ENCODE peak calls at places on chromosome 16, in seven cellular contexts. One of them, this sample, is unnamed.

GRCh38 chr16:27776556-27776955 is 226.6 kb downstream of the KATNIP start:
- DNase-seq in transverse colon: no peak
- DNase-seq in HCT116: no peak
- DNase-seq in GM23338: no peak
- DNase-seq in H1: no peak
- DNase-seq in breast epithelium: no peak
- DNase-seq in sigmoid colon: no peak
- DNase-seq in this sample: no peak

GRCh38 chr16:80058236-80058635 is 457.7 kb upstream of the MAF start:
- DNase-seq in sigmoid colon: peak; percentile 89
- DNase-seq in GM23338: no peak
- DNase-seq in transverse colon: peak; percentile 22
- DNase-seq in H1: no peak
- DNase-seq in HCT116: no peak
- DNase-seq in breast epithelium: peak; percentile 37
- DNase-seq in this sample: no peak

GRCh38 chr16:64417711-64418227 is 704.1 kb downstream of the CDH11 start:
- DNase-seq in sigmoid colon: no peak
- DNase-seq in GM23338: no peak
- DNase-seq in transverse colon: no peak
- DNase-seq in breast epithelium: no peak
- DNase-seq in HCT116: no peak
- DNase-seq in H1: no peak
- DNase-seq in this sample: no peak

GRCh38 chr16:58574895-58575294 is 54.7 kb downstream of the CNOT1 start:
- DNase-seq in breast epithelium: no peak
- DNase-seq in H1: no peak
- DNase-seq in sigmoid colon: no peak
- DNase-seq in GM23338: no peak
- DNase-seq in transverse colon: no peak
- DNase-seq in HCT116: no peak
- DNase-seq in this sample: no peak

GRCh38 chr16:4240624-4241023 is 1.3 kb downstream of the SRL start:
- DNase-seq in H1: no peak
- DNase-seq in transverse colon: no peak
- DNase-seq in breast epithelium: no peak
- DNase-seq in GM23338: peak; percentile 46
- DNase-seq in sigmoid colon: no peak
- DNase-seq in HCT116: no peak
- DNase-seq in this sample: no peak

GRCh38 chr16:8850279-8850885 is 18.4 kb downstream of the CARHSP1 start:
- DNase-seq in breast epithelium: no peak
- DNase-seq in H1: no peak
- DNase-seq in transverse colon: no peak
- DNase-seq in HCT116: no peak
- DNase-seq in sigmoid colon: peak; percentile 76
- DNase-seq in GM23338: no peak
- DNase-seq in this sample: no peak

GRCh38 chr16:10970065-10970464 is 25.7 kb downstream of the CLEC16A start:
- DNase-seq in H1: no peak
- DNase-seq in transverse colon: no peak
- DNase-seq in HCT116: no peak
- DNase-seq in GM23338: no peak
- DNase-seq in breast epithelium: no peak
- DNase-seq in sigmoid colon: no peak
- DNase-seq in this sample: no peak

GRCh38 chr16:88747588-88748301 is 37.3 kb downstream of the PIEZO1 start:
- DNase-seq in breast epithelium: no peak
- DNase-seq in sigmoid colon: no peak
- DNase-seq in transverse colon: peak; percentile 68
- DNase-seq in GM23338: peak; percentile 83
- DNase-seq in H1: peak; percentile 46
- DNase-seq in HCT116: peak; percentile 67
- DNase-seq in this sample: no peak

GRCh38 chr16:70646260-70647241 is at the start of gene IL34:
- DNase-seq in HCT116: no peak
- DNase-seq in transverse colon: no peak
- DNase-seq in breast epithelium: no peak
- DNase-seq in GM23338: no peak
- DNase-seq in H1: no peak
- DNase-seq in sigmoid colon: peak; percentile 77
- DNase-seq in this sample: no peak

GRCh38 chr16:79698341-79698753 is 97.8 kb upstream of the MAF start:
- DNase-seq in GM23338: no peak
- DNase-seq in breast epithelium: no peak
- DNase-seq in transverse colon: no peak
- DNase-seq in H1: no peak
- DNase-seq in HCT116: no peak
- DNase-seq in sigmoid colon: peak; percentile 71
- DNase-seq in this sample: no peak

DNA sequence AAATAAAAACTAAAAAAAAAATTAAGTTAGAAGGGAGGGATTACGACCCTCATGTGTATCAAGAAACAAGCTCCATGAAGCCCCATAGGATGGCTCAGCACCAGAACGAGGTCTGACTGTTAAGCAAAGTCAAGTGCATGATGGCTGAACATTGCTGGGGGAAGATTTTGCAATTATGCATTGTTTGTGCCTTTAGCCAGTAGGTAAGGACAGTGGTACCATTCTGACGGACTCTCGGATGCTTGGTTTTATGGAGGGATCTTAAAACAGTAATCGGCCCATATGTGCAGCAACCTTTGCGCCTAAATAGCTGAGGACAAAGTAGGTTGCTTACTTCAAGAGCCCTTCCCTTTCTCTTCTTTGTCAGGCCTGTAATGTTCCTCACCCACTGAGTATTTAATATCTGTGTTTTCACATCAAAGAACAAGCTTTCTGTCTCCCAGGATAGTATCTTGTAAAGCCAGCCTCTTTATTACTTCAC is 186.0 kb downstream of the WWOX start:
- DNase-seq in H1: no peak
- DNase-seq in transverse colon: no peak
- DNase-seq in sigmoid colon: no peak
- DNase-seq in GM23338: no peak
- DNase-seq in breast epithelium: no peak
- DNase-seq in HCT116: no peak
- DNase-seq in this sample: no peak
- H3K4me3 ChIP-seq in H1: no peak overlapping the region
- H3K4me3 ChIP-seq in transverse colon: no peak overlapping the region
- H3K4me3 ChIP-seq in sigmoid colon: no peak overlapping the region
- H3K4me3 ChIP-seq in GM23338: no peak overlapping the region
- H3K4me3 ChIP-seq in breast epithelium: no peak overlapping the region
- H3K4me3 ChIP-seq in HCT116: no peak overlapping the region
- H3K4me3 ChIP-seq in this sample: no peak overlapping the region

GRCh38 chr16:1091992-1092552 is 4.0 kb downstream of the C1QTNF8 start:
- DNase-seq in HCT116: no peak
- DNase-seq in breast epithelium: no peak
- DNase-seq in sigmoid colon: no peak
- DNase-seq in GM23338: no peak
- DNase-seq in H1: no peak
- DNase-seq in transverse colon: no peak
- DNase-seq in this sample: no peak

GRCh38 chr16:1088295-1089170 is 7.5 kb downstream of the C1QTNF8 start:
- DNase-seq in HCT116: no peak
- DNase-seq in sigmoid colon: no peak
- DNase-seq in H1: no peak
- DNase-seq in transverse colon: no peak
- DNase-seq in GM23338: no peak
- DNase-seq in breast epithelium: no peak
- DNase-seq in this sample: no peak

GRCh38 chr16:1090620-1091587 is 5.1 kb downstream of the C1QTNF8 start:
- DNase-seq in sigmoid colon: no peak
- DNase-seq in H1: no peak
- DNase-seq in HCT116: no peak
- DNase-seq in breast epithelium: no peak
- DNase-seq in GM23338: no peak
- DNase-seq in transverse colon: no peak
- DNase-seq in this sample: no peak

GRCh38 chr16:1089439-1089821 is 6.6 kb downstream of the C1QTNF8 start:
- DNase-seq in GM23338: no peak
- DNase-seq in HCT116: no peak
- DNase-seq in transverse colon: no peak
- DNase-seq in sigmoid colon: no peak
- DNase-seq in breast epithelium: no peak
- DNase-seq in H1: no peak
- DNase-seq in this sample: no peak

DNA sequence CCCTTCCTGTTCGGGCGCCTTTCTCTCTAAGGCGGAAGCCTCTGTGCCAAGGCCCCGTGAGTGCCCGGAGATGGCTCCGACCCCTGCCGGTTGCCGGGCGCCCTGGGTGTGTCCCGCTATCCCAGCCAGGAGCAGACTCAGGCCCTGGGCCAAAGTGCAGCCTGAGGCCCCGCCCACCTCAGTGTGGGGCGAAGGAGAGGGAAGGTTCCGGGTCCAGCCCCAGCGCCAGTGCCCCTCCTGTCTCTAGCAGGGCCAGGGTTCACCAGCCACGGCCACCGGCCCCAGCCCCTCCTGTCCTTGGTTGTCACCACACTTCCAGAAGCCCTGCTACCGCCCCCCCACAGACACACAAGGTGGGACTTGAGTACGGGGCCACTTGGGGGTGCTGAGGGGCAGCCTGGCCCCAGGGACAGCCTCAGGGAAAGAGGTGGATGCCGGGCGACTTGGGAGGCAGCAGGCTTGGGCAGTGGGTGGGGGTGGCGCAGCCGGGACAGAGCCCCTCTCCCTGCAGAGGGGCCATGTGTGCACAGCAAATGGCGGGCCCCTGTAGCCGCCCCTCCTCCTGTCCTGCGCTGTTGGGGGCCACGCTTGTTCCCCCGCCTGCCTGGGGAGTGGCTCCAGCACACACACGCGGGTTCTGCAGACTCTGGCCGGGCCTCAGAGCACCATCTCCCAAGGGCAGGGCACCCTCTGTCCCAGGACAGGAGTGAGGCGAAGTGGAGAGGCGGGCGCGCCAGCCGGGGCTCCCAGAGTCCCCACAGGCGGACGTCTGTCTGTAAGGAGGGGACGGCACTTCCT is 6.0 kb downstream of the C1QTNF8 start:
- DNase-seq in sigmoid colon: no peak
- DNase-seq in H1: no peak
- DNase-seq in HCT116: no peak
- DNase-seq in transverse colon: peak; percentile 93
- DNase-seq in breast epithelium: no peak
- DNase-seq in GM23338: peak; percentile 53
- DNase-seq in this sample: no peak
- H3K27ac ChIP-seq in sigmoid colon: no peak overlapping the region
- H3K27ac ChIP-seq in H1: no peak overlapping the region
- H3K27ac ChIP-seq in HCT116: peak overlapping the region; percentile 100
- H3K27ac ChIP-seq in transverse colon: peak overlapping the region; percentile 73
- H3K27ac ChIP-seq in breast epithelium: no peak overlapping the region
- H3K27ac ChIP-seq in GM23338: no peak overlapping the region
- H3K27ac ChIP-seq in this sample: no peak overlapping the region

DNA sequence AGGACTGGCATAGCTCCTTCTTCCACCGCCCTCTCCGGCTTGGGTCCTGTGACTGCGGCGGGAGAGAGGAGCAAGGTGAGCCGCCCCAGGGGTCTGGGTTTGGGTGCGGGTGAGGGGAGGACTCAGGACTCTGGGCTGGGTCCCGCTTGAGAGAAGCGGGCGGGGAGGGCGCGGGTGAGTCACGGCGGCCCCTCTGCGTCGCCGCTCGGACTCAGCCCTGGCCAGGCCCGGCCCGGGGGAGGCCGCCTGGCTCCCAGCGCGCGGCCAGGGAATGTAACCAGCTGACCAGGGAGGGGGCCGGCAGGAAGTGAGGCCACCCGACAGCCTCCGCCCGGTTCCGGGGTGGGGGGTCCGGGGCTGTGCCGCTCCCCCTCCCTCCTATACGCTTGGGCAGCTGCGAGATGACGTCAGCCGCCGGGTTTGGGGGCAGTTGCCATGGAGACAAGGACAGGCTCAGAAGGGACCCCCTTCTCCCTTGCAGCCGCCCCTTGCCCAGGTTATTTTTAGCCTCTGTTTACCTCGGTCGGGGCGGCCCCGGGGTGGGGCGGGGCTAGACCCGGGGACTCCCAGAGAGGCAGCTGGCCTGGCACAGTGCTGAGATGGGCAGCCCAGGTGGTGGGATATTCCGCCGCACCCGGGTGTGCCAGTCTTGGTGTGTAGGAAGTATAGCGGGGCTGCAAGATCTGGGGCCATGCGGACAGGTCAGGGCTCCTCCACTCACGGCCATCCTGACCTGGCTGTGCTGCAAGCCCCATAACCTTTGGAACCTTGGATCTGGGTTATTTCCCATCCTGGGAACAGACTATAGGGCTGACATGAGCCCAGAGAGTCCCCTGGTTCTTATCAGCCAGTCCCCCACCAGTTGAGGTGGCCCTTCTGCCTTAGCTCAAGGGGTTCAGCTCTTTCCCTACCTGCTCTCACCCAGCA is 1.6 kb downstream of the RIPOR1 start:
- DNase-seq in transverse colon: peak; percentile 76
- DNase-seq in sigmoid colon: peak; percentile 92
- DNase-seq in HCT116: no peak
- DNase-seq in H1: no peak
- DNase-seq in GM23338: peak; percentile 54
- DNase-seq in breast epithelium: peak; percentile 57
- DNase-seq in this sample: no peak
- TF ChIP-seq POLR2AphosphoS5 in transverse colon: peak; percentile 76
- TF ChIP-seq POLR2AphosphoS5 in sigmoid colon: peak; percentile 85
- TF ChIP-seq POLR2AphosphoS5 in HCT116: no peak
- TF ChIP-seq POLR2AphosphoS5 in H1: no peak
- TF ChIP-seq POLR2AphosphoS5 in GM23338: no peak
- TF ChIP-seq POLR2AphosphoS5 in breast epithelium: no peak
- TF ChIP-seq POLR2AphosphoS5 in this sample: peak; percentile 82

DNA sequence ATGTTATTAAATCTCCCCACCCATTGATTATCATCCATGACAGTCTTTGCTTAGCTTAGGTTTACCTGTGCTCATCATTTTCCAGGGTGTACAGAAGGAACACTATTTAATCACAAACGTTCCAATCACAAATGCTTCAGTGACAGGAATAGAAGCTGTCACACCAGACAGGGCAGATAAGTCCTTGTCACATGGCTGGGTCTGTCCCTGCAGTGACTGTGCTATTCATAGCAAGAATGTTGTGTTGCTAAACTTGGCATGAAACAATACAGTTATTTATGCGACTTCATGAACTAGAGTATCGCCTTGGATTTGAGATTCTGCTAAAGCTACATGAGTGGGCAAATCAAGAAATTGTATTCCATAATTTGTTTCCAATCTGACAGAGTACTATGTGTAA is 108.4 kb downstream of the CDH13 start:
- DNase-seq in transverse colon: no peak
- DNase-seq in GM23338: no peak
- DNase-seq in H1: no peak
- DNase-seq in sigmoid colon: no peak
- DNase-seq in breast epithelium: no peak
- DNase-seq in HCT116: no peak
- DNase-seq in this sample: no peak
- H3K4me3 ChIP-seq in transverse colon: no peak overlapping the region
- H3K4me3 ChIP-seq in GM23338: no peak overlapping the region
- H3K4me3 ChIP-seq in H1: no peak overlapping the region
- H3K4me3 ChIP-seq in sigmoid colon: no peak overlapping the region
- H3K4me3 ChIP-seq in breast epithelium: no peak overlapping the region
- H3K4me3 ChIP-seq in HCT116: no peak overlapping the region
- H3K4me3 ChIP-seq in this sample: no peak overlapping the region

This sample was measured in vagina.